ENCODE peak calls at places on chromosomes 4 and X, in seven cellular contexts. C is IMR-90, G is mesendoderm, S is H9, Q is neuronal stem cell, Z is H1, R is trophoblast cell. T is an unnamed sample.

GRCh38 chrX:131958724-131959123 is 64.4 kb upstream of the STK26 start:
- DNase-seq in C (no peak), G (no peak), S (no peak), Q (no peak), Z (no peak), R (no peak), T (no peak)

GRCh38 chrX:106278951-106279350 is 110.8 kb downstream of the PWWP3B start:
- DNase-seq in C (no peak), G (no peak), S (no peak), Q (no peak), Z (no peak), R (no peak), T (no peak)

GRCh38 chr4:168863719-168864632 is 146.1 kb downstream of the CBR4 start:
- DNase-seq in C (no peak), G (peak), S (no peak), Q (no peak), Z (no peak), R (no peak), T (no peak)

GRCh38 chr4:140969296-140969695 is 164.0 kb downstream of the RNF150 start:
- DNase-seq in C (no peak), G (no peak), S (no peak), Q (no peak), Z (no peak), R (no peak), T (no peak)

GRCh38 chr4:26201119-26201518 is 119.7 kb upstream of the RBPJ start:
- DNase-seq in C (no peak), G (no peak), S (no peak), Q (no peak), Z (no peak), R (no peak), T (no peak)

GRCh38 chrX:110346681-110347080 is 12.0 kb upstream of the RTL9 start:
- DNase-seq in C (no peak), G (peak), S (peak), Q (no peak), Z (peak), R (no peak), T (no peak)

GRCh38 chr4:127708985-127709384 is 21.2 kb upstream of the SLC25A31 start:
- DNase-seq in C (peak), G (peak), S (no peak), Q (no peak), Z (no peak), R (peak), T (peak)

GRCh38 chr4:61772116-61772515 is 572.0 kb downstream of the ADGRL3 start:
- DNase-seq in C (no peak), G (peak), S (no peak), Q (no peak), Z (no peak), R (no peak), T (no peak)

GRCh38 chrX:40511258-40511657 is 69.5 kb upstream of the ATP6AP2 start:
- DNase-seq in C (no peak), G (no peak), S (no peak), Q (no peak), Z (no peak), R (no peak), T (no peak)

GRCh38 chr4:4791299-4791798 is 68.1 kb upstream of the MSX1 start:
- DNase-seq in C (peak), G (no peak), S (no peak), Q (peak), Z (peak), R (no peak), T (no peak)

GRCh38 chr4:185127021-185127925 is 15.8 kb upstream of the SLC25A4 start:
- DNase-seq in C (no peak), G (peak), S (peak), Q (no peak), Z (peak), R (no peak), T (peak)

GRCh38 chr4:154908168-154908567 is 127.1 kb downstream of the RBM46 start:
- DNase-seq in C (no peak), G (no peak), S (no peak), Q (no peak), Z (no peak), R (no peak), T (no peak)

GRCh38 chr4:31291238-31291637 is 571.1 kb downstream of the PCDH7 start:
- DNase-seq in C (no peak), G (peak), S (no peak), Q (no peak), Z (no peak), R (no peak), T (no peak)

GRCh38 chr4:4990329-4990728 is 28.9 kb downstream of the CYTL1 start:
- DNase-seq in C (no peak), G (no peak), S (no peak), Q (no peak), Z (no peak), R (no peak), T (no peak)

GRCh38 chr4:15695240-15695699 is 7.6 kb upstream of the BST1 start:
- DNase-seq in C (peak), G (peak), S (peak), Q (peak), Z (no peak), R (peak), T (peak)

GRCh38 chrX:81110286-81110685 is 91.4 kb downstream of the HMGN5 start:
- DNase-seq in C (no peak), G (no peak), S (no peak), Q (no peak), Z (no peak), R (no peak), T (no peak)

GRCh38 chr4:76377922-76378321 is 43.0 kb downstream of the CCDC158 start:
- DNase-seq in C (peak), G (peak), S (no peak), Q (peak), Z (peak), R (no peak), T (peak)

GRCh38 chr4:158945529-158946108 is 157.3 kb upstream of the RAPGEF2 start:
- DNase-seq in C (no peak), G (no peak), S (no peak), Q (no peak), Z (no peak), R (no peak), T (no peak)

GRCh38 chrX:12906392-12906791 is at the start of gene TLR8:
- DNase-seq in C (no peak), G (no peak), S (no peak), Q (no peak), Z (no peak), R (no peak), T (no peak)

GRCh38 chr4:136687118-136687517 is 845.2 kb downstream of the PCDH18 start:
- DNase-seq in C (no peak), G (peak), S (peak), Q (no peak), Z (peak), R (no peak), T (no peak)

GRCh38 chr4:15011166-15011565 is 8.9 kb downstream of the CPEB2 start:
- DNase-seq in C (no peak), G (no peak), S (no peak), Q (no peak), Z (no peak), R (no peak), T (no peak)

GRCh38 chr4:88697588-88698329 is at the start of gene NAP1L5:
- DNase-seq in C (peak), G (peak), S (peak), Q (no peak), Z (peak), R (peak), T (peak)

GRCh38 chr4:156954598-156954997 is 17.0 kb downstream of the PDGFC start:
- DNase-seq in C (peak), G (no peak), S (no peak), Q (no peak), Z (no peak), R (no peak), T (no peak)

GRCh38 chrX:107935200-107935599 is 47.0 kb downstream of the TEX13B start:
- DNase-seq in C (peak), G (peak), S (no peak), Q (no peak), Z (no peak), R (no peak), T (peak)

GRCh38 chrX:13373027-13373806 is 53.4 kb upstream of the ATXN3L start:
- DNase-seq in C (peak), G (no peak), S (no peak), Q (no peak), Z (no peak), R (no peak), T (peak)

GRCh38 chr4:155666701-155667537 is at the start of gene GUCY1A1:
- DNase-seq in C (no peak), G (peak), S (peak), Q (peak), Z (peak), R (no peak), T (peak)

GRCh38 chr4:100494166-100494565 is 23.7 kb downstream of the EMCN start:
- DNase-seq in C (peak), G (no peak), S (no peak), Q (no peak), Z (no peak), R (no peak), T (peak)

GRCh38 chr4:16752150-16752549 is 146.3 kb downstream of the LDB2 start:
- DNase-seq in C (peak), G (no peak), S (no peak), Q (no peak), Z (no peak), R (no peak), T (peak)

GRCh38 chr4:99723555-99724450 is 66.2 kb upstream of the C4orf54 start:
- DNase-seq in C (peak), G (peak), S (peak), Q (no peak), Z (no peak), R (peak), T (peak)

GRCh38 chrX:72714471-72714916 is 388 bp upstream of the PHKA1 start:
- DNase-seq in C (peak), G (peak), S (peak), Q (peak), Z (peak), R (peak), T (peak)

GRCh38 chrX:11611161-11611560 is 54.6 kb downstream of the ARHGAP6 start:
- DNase-seq in C (no peak), G (no peak), S (no peak), Q (no peak), Z (no peak), R (no peak), T (no peak)

GRCh38 chrX:33434256-33435092 is 223.1 kb upstream of the DMD start:
- DNase-seq in C (peak), G (peak), S (peak), Q (peak), Z (peak), R (peak), T (peak)

GRCh38 chr4:41217020-41217333 is 2.6 kb upstream of the APBB2 start:
- DNase-seq in C (no peak), G (no peak), S (no peak), Q (no peak), Z (no peak), R (no peak), T (no peak)

GRCh38 chr4:140049924-140050681 is 103.9 kb downstream of the MAML3 start:
- DNase-seq in C (peak), G (peak), S (peak), Q (no peak), Z (peak), R (no peak), T (no peak)

DNA sequence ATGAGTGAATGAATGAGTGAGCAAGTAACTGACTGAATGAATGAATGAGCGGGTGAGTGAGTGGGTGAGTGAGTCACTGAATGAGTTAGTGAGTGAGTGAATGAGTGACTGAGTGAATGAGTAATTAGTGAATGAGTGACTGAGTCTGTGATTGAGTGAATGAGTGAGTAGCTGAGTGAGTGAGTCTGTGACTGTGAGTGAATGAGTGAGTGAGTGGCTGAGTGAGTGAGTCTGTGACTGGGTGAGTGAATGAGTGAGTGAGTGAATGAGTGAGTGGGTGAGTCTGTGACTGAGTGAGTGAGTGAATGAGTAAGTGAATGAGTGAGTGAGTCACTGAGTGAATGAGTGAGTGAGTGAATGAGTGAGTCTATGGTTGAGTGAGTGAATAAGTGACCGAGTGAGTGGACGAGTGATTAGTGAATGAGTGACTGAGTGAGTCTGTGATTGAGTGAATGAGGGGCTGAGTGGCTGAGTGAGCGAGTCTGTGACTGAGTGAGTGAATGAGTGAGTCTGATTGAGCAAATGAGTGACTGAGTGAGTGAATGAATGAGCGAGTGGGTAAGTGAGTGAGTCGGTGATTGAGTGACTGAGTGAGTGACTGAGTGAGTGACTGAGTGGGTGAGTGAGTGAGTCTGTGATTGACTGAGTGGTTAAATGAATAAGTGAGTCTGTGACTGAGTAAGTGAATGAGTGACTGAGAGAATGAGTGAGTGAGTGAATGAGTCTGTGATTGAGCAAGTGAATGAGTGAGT is 223.0 kb upstream of the PSAPL1 start:
- DNase-seq in C (no peak), G (no peak), S (no peak), Q (no peak), Z (no peak), R (no peak), T (no peak)
- H3K23ac ChIP-seq in C (no peak), G (no peak), S (no peak), Q (no peak), Z (no peak), R (no peak), T (no peak)

GRCh38 chr4:111793686-111794085 is 351.6 kb upstream of the FAM241A start:
- DNase-seq in C (no peak), G (peak), S (no peak), Q (no peak), Z (no peak), R (no peak), T (no peak)

GRCh38 chr4:111788046-111788642 is 357.1 kb upstream of the FAM241A start:
- DNase-seq in C (no peak), G (peak), S (peak), Q (no peak), Z (peak), R (no peak), T (no peak)

GRCh38 chr4:111792592-111792991 is 352.7 kb upstream of the FAM241A start:
- DNase-seq in C (no peak), G (peak), S (no peak), Q (no peak), Z (no peak), R (no peak), T (no peak)

DNA sequence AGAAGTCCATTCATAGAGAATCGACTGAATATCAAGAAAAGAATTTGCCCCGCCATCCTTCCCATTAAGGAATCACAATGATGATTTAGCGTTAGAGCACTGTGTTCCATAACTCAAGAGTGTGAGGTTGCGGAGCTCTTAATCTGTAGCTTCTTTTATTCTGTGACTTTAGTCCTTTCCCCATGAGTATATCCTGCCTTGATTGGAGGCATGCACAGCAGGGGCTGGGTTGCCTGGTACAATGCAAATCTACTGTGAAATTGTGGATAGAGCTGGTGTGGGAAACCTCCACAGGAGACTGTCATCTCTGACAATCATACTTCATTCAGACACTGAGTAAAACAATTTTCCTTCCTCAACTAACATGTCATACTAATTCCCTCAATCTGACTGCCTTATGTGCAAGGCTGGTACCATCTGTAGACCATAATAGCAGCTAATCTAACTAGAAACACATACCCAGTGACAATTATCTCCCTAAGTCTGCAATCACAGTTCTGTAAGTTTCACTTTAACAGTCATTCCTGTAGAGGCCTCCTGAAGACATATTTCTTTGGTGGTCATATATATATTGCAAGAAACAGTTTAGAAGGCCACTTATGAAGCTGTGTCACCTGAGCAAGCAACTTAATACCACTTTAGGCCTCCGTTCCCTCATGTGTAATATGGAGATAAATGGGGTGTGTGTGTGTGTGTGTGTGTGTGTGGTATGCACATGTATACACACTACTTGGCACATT is 355.2 kb upstream of the FAM241A start:
- DNase-seq in C (no peak), G (no peak), S (no peak), Q (no peak), Z (no peak), R (no peak), T (no peak)
- H3K23ac ChIP-seq in C (no peak), G (peak), S (no peak), Q (no peak), Z (no peak), R (no peak), T (no peak)

GRCh38 chrX:102978594-102978993 is 41.5 kb downstream of the RAB40AL start:
- DNase-seq in C (no peak), G (no peak), S (no peak), Q (no peak), Z (no peak), R (no peak), T (no peak)
- H3K23ac ChIP-seq in C (no peak), G (no peak), S (no peak), Q (no peak), Z (no peak), R (no peak), T (no peak)

DNA sequence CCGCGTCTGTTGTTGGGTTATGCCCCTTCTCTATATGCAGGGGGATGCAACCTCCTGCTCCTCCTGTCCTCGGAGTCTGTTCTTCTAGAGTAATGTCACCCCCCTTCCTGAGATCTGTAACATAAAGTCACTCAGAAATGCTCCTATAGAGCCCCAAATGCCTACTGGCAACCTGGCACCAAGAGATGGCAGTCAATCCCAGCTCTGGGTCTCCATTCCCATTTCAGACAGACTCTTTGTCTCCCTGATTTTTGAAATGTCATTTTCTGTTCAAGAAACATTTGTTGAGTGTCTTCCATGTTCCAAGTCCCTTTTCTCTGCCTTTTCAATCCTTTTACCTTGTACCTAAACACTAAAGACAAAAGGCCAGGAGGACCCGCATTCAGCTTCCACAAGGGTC is 9.6 kb upstream of the PRDM8 start:
- DNase-seq in C (no peak), G (no peak), S (no peak), Q (no peak), Z (no peak), R (no peak), T (no peak)
- H3K23ac ChIP-seq in C (no peak), G (no peak), S (no peak), Q (no peak), Z (no peak), R (no peak), T (no peak)

GRCh38 chrX:130700629-130701028 is 202.4 kb downstream of the ENOX2 start:
- DNase-seq in C (no peak), G (no peak), S (no peak), Q (no peak), Z (no peak), R (no peak), T (no peak)

GRCh38 chrX:130699618-130700017 is 203.4 kb downstream of the ENOX2 start:
- DNase-seq in C (no peak), G (no peak), S (no peak), Q (no peak), Z (no peak), R (no peak), T (no peak)

GRCh38 chrX:130702867-130703707 is 199.9 kb downstream of the ENOX2 start:
- DNase-seq in C (no peak), G (no peak), S (no peak), Q (no peak), Z (no peak), R (no peak), T (peak)

GRCh38 chrX:130705591-130705990 is 197.4 kb downstream of the ENOX2 start:
- DNase-seq in C (no peak), G (no peak), S (no peak), Q (no peak), Z (no peak), R (no peak), T (no peak)

DNA sequence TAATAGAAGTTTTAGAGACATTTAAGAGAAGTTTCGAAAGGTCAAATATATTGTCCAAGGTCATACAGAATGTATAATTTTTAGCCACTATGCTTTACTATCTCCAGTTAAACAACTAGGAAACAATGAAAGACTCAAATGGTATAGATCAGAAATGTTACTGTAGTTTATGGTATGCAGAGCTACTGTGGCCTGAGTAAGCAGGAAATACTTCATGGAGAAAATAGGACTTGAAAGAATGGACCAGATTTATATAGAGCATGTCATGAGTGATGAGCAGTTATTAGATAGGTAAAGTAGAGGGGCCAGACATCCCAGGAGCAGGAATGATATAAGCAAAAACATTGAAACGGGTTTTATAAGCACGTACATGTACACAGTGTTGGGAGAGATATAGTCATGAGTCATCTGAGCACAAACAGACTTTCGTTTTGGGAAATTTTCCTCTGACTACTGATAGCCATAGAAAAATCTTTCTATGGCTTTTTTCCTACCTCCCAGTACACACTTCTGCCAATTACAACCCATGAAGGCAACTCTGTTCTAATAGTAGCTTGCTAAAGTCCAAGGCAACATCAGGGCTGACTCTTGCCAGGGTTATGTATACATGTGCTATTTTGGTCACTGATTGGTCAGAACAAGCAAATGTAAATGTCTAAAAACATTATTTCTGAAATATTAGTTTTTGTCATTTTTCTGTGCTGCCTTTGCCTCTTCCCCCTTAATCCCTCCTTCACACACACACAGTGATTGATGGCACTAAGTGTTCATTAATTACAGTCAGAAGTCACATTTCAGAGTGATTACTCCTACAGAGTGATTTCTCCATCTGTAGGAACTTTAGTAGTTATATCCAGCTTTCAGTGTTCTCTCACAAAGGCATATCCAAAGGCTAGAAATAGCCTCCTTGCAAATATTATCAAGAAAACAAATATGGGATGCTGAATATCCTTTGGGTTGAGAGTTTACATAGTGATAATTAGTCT is 198.7 kb downstream of the ENOX2 start:
- DNase-seq in C (peak), G (no peak), S (no peak), Q (no peak), Z (no peak), R (no peak), T (peak)
- H3K23ac ChIP-seq in C (no peak), G (no peak), S (no peak), Q (no peak), Z (no peak), R (no peak), T (no peak)

T was measured in mesenchymal stem cell.